ENCODE peak calls at places on chromosomes 3 and 15, in four cellular contexts. G, T, K and B are unnamed samples.

GRCh38 chr15:72216079-72216478 is 14.9 kb downstream of the PKM start:
- DNase-seq in G (no peak), T (no peak), K (no peak), B (no peak)

GRCh38 chr3:120688121-120688520 is 6.1 kb upstream of the HGD start:
- DNase-seq in G (peak), T (peak), K (no peak), B (peak)

GRCh38 chr3:49721165-49721860 is 1.8 kb upstream of the AMIGO3 start:
- DNase-seq in G (no peak), T (no peak), K (no peak), B (no peak)

GRCh38 chr15:91887921-91888373 is 34.4 kb downstream of the SLCO3A1 start:
- DNase-seq in G (no peak), T (no peak), K (no peak), B (no peak)

GRCh38 chr3:39192490-39193092 is at the start of gene XIRP1:
- DNase-seq in G (no peak), T (no peak), K (no peak), B (no peak)

GRCh38 chr3:100614941-100615340 is 5.5 kb downstream of the ADGRG7 start:
- DNase-seq in G (no peak), T (no peak), K (no peak), B (no peak)

GRCh38 chr3:176992565-176992964 is 204.7 kb downstream of the TBL1XR1 start:
- DNase-seq in G (no peak), T (no peak), K (no peak), B (no peak)

GRCh38 chr3:38307599-38307998 is 25.5 kb downstream of the SLC22A14 start:
- DNase-seq in G (no peak), T (no peak), K (no peak), B (no peak)

GRCh38 chr3:31968927-31969418 is 12.1 kb downstream of the OSBPL10 start:
- DNase-seq in G (no peak), T (no peak), K (peak), B (no peak)

GRCh38 chr15:28974142-28974541 is 88.4 kb downstream of the APBA2 start:
- DNase-seq in G (no peak), T (no peak), K (no peak), B (no peak)

GRCh38 chr15:59349715-59350420 is 22.8 kb downstream of the MYO1E start:
- DNase-seq in G (no peak), T (no peak), K (peak), B (peak)

GRCh38 chr15:90618330-90619136 is 88.8 kb downstream of the CRTC3 start:
- DNase-seq in G (no peak), T (no peak), K (no peak), B (no peak)

GRCh38 chr3:51686512-51687215 is 15.6 kb downstream of the TEX264 start:
- DNase-seq in G (peak), T (peak), K (peak), B (peak)

GRCh38 chr3:185280572-185281365 is 26.9 kb upstream of the EHHADH start:
- DNase-seq in G (peak), T (peak), K (peak), B (peak)

GRCh38 chr15:68550498-68551295 is 28.1 kb upstream of the CORO2B start:
- DNase-seq in G (peak), T (peak), K (peak), B (peak)

GRCh38 chr3:56885461-56885860 is 83.7 kb upstream of the ARHGEF3 start:
- DNase-seq in G (no peak), T (no peak), K (no peak), B (no peak)

GRCh38 chr3:154059798-154060197 is 61.4 kb upstream of the ARHGEF26 start:
- DNase-seq in G (no peak), T (no peak), K (peak), B (no peak)

GRCh38 chr15:100710744-100711478 is 108.5 kb downstream of the ASB7 start:
- DNase-seq in G (no peak), T (no peak), K (no peak), B (no peak)

GRCh38 chr3:156174229-156174847 is 54.0 kb downstream of the KCNAB1 start:
- DNase-seq in G (no peak), T (no peak), K (peak), B (no peak)

GRCh38 chr3:72033709-72034428 is 248.9 kb upstream of the PROK2 start:
- DNase-seq in G (peak), T (no peak), K (no peak), B (no peak)

GRCh38 chr3:71662056-71662455 is 63.1 kb downstream of the EIF4E3 start:
- DNase-seq in G (no peak), T (no peak), K (no peak), B (no peak)

GRCh38 chr3:37607604-37608003 is 254.1 kb upstream of the CTDSPL start:
- DNase-seq in G (no peak), T (no peak), K (no peak), B (no peak)

GRCh38 chr15:81296673-81297072 is 27.3 kb downstream of the STARD5 start:
- DNase-seq in G (peak), T (peak), K (no peak), B (peak)

GRCh38 chr3:94433811-94434210 is 370.9 kb downstream of the NSUN3 start:
- DNase-seq in G (no peak), T (no peak), K (no peak), B (no peak)

GRCh38 chr3:23320586-23321570 is 117.8 kb downstream of the UBE2E2 start:
- DNase-seq in G (no peak), T (no peak), K (peak), B (no peak)

GRCh38 chr3:43190682-43191081 is 84.8 kb upstream of the POMGNT2 start:
- DNase-seq in G (no peak), T (no peak), K (peak), B (no peak)

GRCh38 chr3:183122257-183122932 is 23.1 kb upstream of the MCCC1 start:
- DNase-seq in G (peak), T (peak), K (peak), B (peak)

GRCh38 chr3:36832406-36832805 is 68.1 kb upstream of the DCLK3 start:
- DNase-seq in G (no peak), T (no peak), K (no peak), B (no peak)

GRCh38 chr15:31887246-31887645 is 143.1 kb upstream of the CHRNA7 start:
- DNase-seq in G (no peak), T (no peak), K (no peak), B (no peak)

GRCh38 chr3:189883113-189883753 is 237.5 kb downstream of the P3H2 start:
- DNase-seq in G (no peak), T (no peak), K (peak), B (no peak)

GRCh38 chr15:50051811-50052419 is 67.1 kb downstream of the ATP8B4 start:
- DNase-seq in G (peak), T (no peak), K (peak), B (peak)

GRCh38 chr3:136862611-136862951 is 573 bp downstream of the NCK1 start:
- DNase-seq in G (peak), T (peak), K (peak), B (peak)

GRCh38 chr3:81041331-81041730 is 720.1 kb downstream of the GBE1 start:
- DNase-seq in G (no peak), T (no peak), K (peak), B (no peak)

GRCh38 chr15:40858706-40859105 is 14.9 kb downstream of the SPINT1 start:
- DNase-seq in G (no peak), T (no peak), K (no peak), B (no peak)

GRCh38 chr3:127157181-127157828 is 35.6 kb upstream of the PRR23E start:
- DNase-seq in G (no peak), T (no peak), K (no peak), B (no peak)

GRCh38 chr15:85587707-85588441 is 206.9 kb downstream of the KLHL25 start:
- DNase-seq in G (no peak), T (no peak), K (peak), B (no peak)

GRCh38 chr15:51580385-51580784 is 42.2 kb downstream of the DMXL2 start:
- DNase-seq in G (no peak), T (no peak), K (no peak), B (peak)